ENCODE peak calls at places on chromosomes 16 and 17, in nine cellular contexts. H is neural crest cell, X is Calu3, S is AG04450, Y is MM.1S, I is LNCaP clone FGC, F is Panc1, T is foreskin keratinocyte, K is astrocyte of the cerebellum. V is an unnamed sample.

GRCh38 chr17:37813753-37814152 is 68.9 kb upstream of the HNF1B start:
- DNase-seq in H (no peak), I (no peak), T (peak), S (peak), X (no peak), Y (no peak), F (no peak), K (peak), V (no peak)

GRCh38 chr16:84117482-84117843 is 721 bp upstream of the MBTPS1 start:
- DNase-seq in I (no peak), Y (peak), T (peak), F (no peak), H (no peak), X (no peak), S (no peak), K (no peak), V (no peak)

GRCh38 chr17:77349976-77350830 is 209.4 kb downstream of the SEC14L1 start:
- DNase-seq in X (no peak), I (no peak), F (no peak), T (peak), H (no peak), S (no peak), Y (no peak), K (no peak), V (no peak)

GRCh38 chr17:45986056-45986455 is 13.0 kb upstream of the STH start:
- DNase-seq in Y (no peak), S (no peak), H (no peak), T (no peak), I (no peak), X (no peak), F (no peak), K (no peak), V (no peak)

GRCh38 chr17:81832608-81833159 is 407 bp downstream of the MCRIP1 start:
- DNase-seq in S (no peak), X (no peak), K (no peak), Y (no peak), H (peak), T (no peak), F (no peak), I (no peak), V (no peak)

GRCh38 chr17:49510059-49510719 is 15.1 kb downstream of the NGFR start:
- DNase-seq in X (no peak), Y (no peak), K (no peak), S (no peak), I (no peak), F (no peak), T (no peak), H (no peak), V (no peak)

GRCh38 chr16:27238016-27238587 is 30.5 kb downstream of the NSMCE1 start:
- DNase-seq in H (no peak), Y (no peak), K (no peak), S (no peak), T (no peak), X (no peak), I (no peak), F (no peak), V (peak)

GRCh38 chr17:12789075-12789975 is at the start of gene ARHGAP44:
- DNase-seq in Y (no peak), S (no peak), X (peak), T (peak), K (peak), F (no peak), I (peak), H (peak), V (no peak)

GRCh38 chr16:87076950-87077749 is 240.0 kb downstream of the C16orf95 start:
- DNase-seq in H (peak), I (peak), Y (peak), X (peak), S (peak), F (no peak), K (no peak), T (peak), V (no peak)

GRCh38 chr17:72764632-72765041 is 327.9 kb downstream of the SLC39A11 start:
- DNase-seq in X (no peak), I (no peak), S (peak), K (peak), H (no peak), T (peak), Y (no peak), F (no peak), V (no peak)

GRCh38 chr16:20931066-20931465 is 30.5 kb downstream of the LYRM1 start:
- DNase-seq in K (no peak), X (no peak), Y (no peak), H (no peak), T (no peak), S (no peak), I (no peak), F (no peak), V (no peak)

GRCh38 chr16:30984669-30985400 is at the start of gene HSD3B7:
- DNase-seq in S (peak), H (peak), I (peak), T (peak), F (peak), X (peak), Y (peak), K (peak), V (peak)

GRCh38 chr17:48048321-48049140 is at the start of gene NFE2L1:
- DNase-seq in T (peak), K (peak), F (peak), Y (peak), H (peak), I (peak), X (peak), S (peak), V (peak)

GRCh38 chr16:49698416-49698815 is 157.5 kb downstream of the ZNF423 start:
- DNase-seq in H (no peak), Y (no peak), F (no peak), T (no peak), S (no peak), X (no peak), K (no peak), I (no peak), V (no peak)

GRCh38 chr17:42989726-42990652 is 8.2 kb upstream of the RPL27 start:
- DNase-seq in F (no peak), S (no peak), Y (no peak), X (no peak), K (no peak), H (no peak), I (peak), T (peak), V (no peak)

GRCh38 chr17:73546770-73547345 is 97.4 kb downstream of the SDK2 start:
- DNase-seq in H (no peak), I (no peak), Y (peak), T (peak), K (no peak), S (no peak), X (peak), F (no peak), V (no peak)

GRCh38 chr17:74199306-74200092 is 4.0 kb upstream of the RPL38 start:
- DNase-seq in S (no peak), F (no peak), X (peak), K (no peak), T (no peak), H (peak), I (no peak), Y (peak), V (peak)

GRCh38 chr17:80890551-80890930 is 101.1 kb upstream of the CHMP6 start:
- DNase-seq in F (no peak), S (no peak), I (no peak), T (no peak), X (no peak), Y (no peak), K (no peak), H (no peak), V (no peak)

GRCh38 chr16:56451753-56452689 is 667 bp downstream of the OGFOD1 start:
- DNase-seq in F (no peak), Y (peak), S (no peak), X (peak), H (no peak), I (no peak), T (peak), K (no peak), V (no peak)

GRCh38 chr16:3032624-3033023 is 4.1 kb downstream of the BICDL2 start:
- DNase-seq in F (no peak), I (no peak), T (no peak), K (no peak), H (no peak), S (no peak), X (no peak), Y (no peak), V (no peak)

GRCh38 chr16:86232496-86232895 is 277.8 kb upstream of the FOXF1 start:
- DNase-seq in X (no peak), H (no peak), S (no peak), Y (no peak), F (no peak), T (no peak), I (no peak), K (no peak), V (no peak)

GRCh38 chr17:55487727-55488436 is 23.4 kb downstream of the SMIM36 start:
- DNase-seq in T (no peak), K (no peak), S (no peak), Y (no peak), H (no peak), F (no peak), X (no peak), I (no peak), V (no peak)

GRCh38 chr17:1110844-1111598 is 68.8 kb downstream of the ABR start:
- DNase-seq in Y (no peak), T (peak), H (no peak), X (peak), K (peak), S (peak), F (peak), I (no peak), V (no peak)

GRCh38 chr16:57765160-57765728 is 29.7 kb downstream of the KATNB1 start:
- DNase-seq in I (no peak), H (no peak), Y (no peak), T (no peak), S (no peak), X (no peak), K (no peak), F (no peak), V (no peak)

GRCh38 chr16:60166-60565 is 6.5 kb downstream of the SNRNP25 start:
- DNase-seq in F (no peak), T (no peak), K (no peak), H (no peak), Y (no peak), S (no peak), X (no peak), I (no peak), V (no peak)

GRCh38 chr16:49696414-49697101 is 159.4 kb downstream of the ZNF423 start:
- DNase-seq in K (no peak), S (no peak), T (no peak), Y (no peak), I (no peak), X (no peak), H (peak), F (no peak), V (no peak)

GRCh38 chr17:36884495-36885160 is 52.6 kb upstream of the LHX1 start:
- DNase-seq in I (no peak), X (no peak), K (no peak), Y (no peak), F (no peak), T (no peak), H (no peak), S (no peak), V (no peak)

GRCh38 chr17:43020030-43020621 is 2.1 kb downstream of the VAT1 start:
- DNase-seq in H (no peak), T (no peak), X (no peak), K (no peak), F (no peak), I (no peak), S (no peak), Y (no peak), V (no peak)

GRCh38 chr16:51407199-51407598 is 256.1 kb upstream of the SALL1 start:
- DNase-seq in I (no peak), Y (no peak), K (no peak), F (no peak), S (no peak), X (no peak), H (no peak), T (peak), V (no peak)

GRCh38 chr16:85329999-85330693 is 217.9 kb upstream of the CIBAR2 start:
- DNase-seq in S (no peak), I (no peak), Y (no peak), F (no peak), T (no peak), K (no peak), H (no peak), X (no peak), V (no peak)

GRCh38 chr16:69909760-69910159 is 41.4 kb upstream of the CLEC18A start:
- DNase-seq in S (no peak), H (no peak), Y (no peak), I (peak), X (no peak), T (no peak), K (no peak), F (no peak), V (no peak)

GRCh38 chr16:84700518-84701277 is 898 bp downstream of the USP10 start:
- DNase-seq in K (no peak), I (no peak), Y (peak), X (no peak), F (no peak), H (no peak), T (no peak), S (no peak), V (no peak)

GRCh38 chr16:1447965-1448364 is 3.6 kb upstream of the CCDC154 start:
- DNase-seq in T (no peak), H (no peak), I (no peak), F (no peak), S (no peak), X (no peak), K (no peak), Y (no peak), V (no peak)

GRCh38 chr16:1449201-1449788 is 4.9 kb upstream of the CCDC154 start:
- DNase-seq in F (no peak), Y (no peak), T (no peak), X (no peak), K (no peak), H (no peak), I (no peak), S (no peak), V (no peak)

GRCh38 chr16:1450218-1450617 is 5.9 kb upstream of the CCDC154 start:
- DNase-seq in S (no peak), H (no peak), I (no peak), X (no peak), F (no peak), T (no peak), K (no peak), Y (no peak), V (no peak)

GRCh38 chr16:1446296-1447080 is 2.1 kb upstream of the CCDC154 start:
- DNase-seq in K (no peak), H (no peak), T (no peak), S (no peak), X (no peak), F (no peak), Y (no peak), I (no peak), V (no peak)

DNA sequence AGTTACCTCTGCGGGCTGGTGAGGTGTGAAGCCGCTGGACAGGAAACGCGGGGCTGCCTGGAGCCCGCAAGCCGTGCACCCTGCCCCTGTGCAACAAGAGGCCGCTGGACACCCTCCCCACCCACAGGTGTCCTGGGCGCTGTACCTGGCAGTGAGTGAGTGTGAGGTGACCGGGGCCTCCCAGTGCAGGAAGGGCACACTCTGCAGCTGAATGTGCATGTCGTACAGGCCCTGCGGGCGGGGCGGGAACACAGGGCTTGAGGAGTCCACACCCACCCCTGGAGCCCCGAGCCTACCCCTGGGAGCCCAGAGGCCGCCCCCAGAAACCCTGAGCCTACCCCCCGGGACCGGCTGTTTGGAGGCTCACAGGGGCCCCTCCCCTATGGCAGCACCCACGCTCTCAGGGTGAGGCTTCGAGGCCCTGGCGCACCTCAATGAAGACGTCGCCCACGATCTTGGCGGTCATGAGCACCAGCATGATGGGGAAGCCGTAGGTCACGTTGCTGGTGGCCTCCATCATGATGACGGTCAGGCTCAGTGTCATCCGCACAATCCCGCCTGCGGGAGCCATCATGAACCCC is 4.3 kb upstream of the CCDC154 start:
- DNase-seq in T (no peak), I (no peak), X (no peak), Y (no peak), S (no peak), F (no peak), K (no peak), H (no peak), V (no peak)
- TF ChIP-seq CTCF in T (no peak), I (no peak), X (no peak), Y (no peak), S (no peak), F (no peak), K (no peak), H (no peak), V (no peak)

GRCh38 chr17:40809721-40810421 is 10.1 kb upstream of the KRT28 start:
- DNase-seq in I (no peak), S (no peak), K (no peak), X (no peak), Y (no peak), H (no peak), F (no peak), T (no peak), V (no peak)

GRCh38 chr17:40810505-40810904 is 10.7 kb upstream of the KRT28 start:
- DNase-seq in Y (no peak), T (peak), H (no peak), X (no peak), K (no peak), F (no peak), I (no peak), S (peak), V (no peak)

GRCh38 chr17:40813804-40814203 is 8.6 kb downstream of the KRT10 start:
- DNase-seq in X (no peak), I (no peak), Y (no peak), F (no peak), H (no peak), K (no peak), S (no peak), T (peak), V (no peak)

GRCh38 chr17:40815381-40815780 is 7.0 kb downstream of the KRT10 start:
- DNase-seq in X (no peak), S (no peak), I (no peak), T (no peak), K (no peak), Y (no peak), F (no peak), H (no peak), V (no peak)

GRCh38 chr17:40812639-40813038 is 9.8 kb downstream of the KRT10 start:
- DNase-seq in S (no peak), T (no peak), K (no peak), Y (no peak), F (no peak), H (no peak), X (no peak), I (no peak), V (no peak)
- TF ChIP-seq CTCF in S (no peak), T (no peak), K (no peak), Y (no peak), F (no peak), H (no peak), X (no peak), I (no peak), V (no peak)

GRCh38 chr17:66200685-66201092 is 8.8 kb upstream of the CEP112 start:
- DNase-seq in X (peak), Y (peak), K (peak), F (peak), S (peak), T (peak), I (peak), H (peak), V (no peak)
- TF ChIP-seq CTCF in X (peak), Y (peak), K (peak), F (peak), S (peak), T (peak), I (peak), H (peak), V (no peak)

GRCh38 chr17:41772218-41772585 is 14.3 kb downstream of the JUP start:
- DNase-seq in K (no peak), I (peak), T (peak), Y (no peak), X (peak), F (no peak), S (no peak), H (no peak), V (no peak)

GRCh38 chr17:41775394-41776226 is 10.9 kb downstream of the JUP start:
- DNase-seq in X (peak), S (no peak), K (no peak), I (no peak), T (peak), Y (no peak), H (peak), F (no peak), V (no peak)

GRCh38 chr17:41772586-41773189 is 13.8 kb downstream of the JUP start:
- DNase-seq in K (no peak), F (no peak), T (no peak), I (no peak), H (no peak), S (no peak), X (no peak), Y (no peak), V (no peak)

GRCh38 chr17:41773190-41773588 is 13.3 kb downstream of the JUP start:
- DNase-seq in Y (no peak), F (no peak), K (peak), T (peak), H (no peak), I (peak), S (peak), X (peak), V (no peak)

DNA sequence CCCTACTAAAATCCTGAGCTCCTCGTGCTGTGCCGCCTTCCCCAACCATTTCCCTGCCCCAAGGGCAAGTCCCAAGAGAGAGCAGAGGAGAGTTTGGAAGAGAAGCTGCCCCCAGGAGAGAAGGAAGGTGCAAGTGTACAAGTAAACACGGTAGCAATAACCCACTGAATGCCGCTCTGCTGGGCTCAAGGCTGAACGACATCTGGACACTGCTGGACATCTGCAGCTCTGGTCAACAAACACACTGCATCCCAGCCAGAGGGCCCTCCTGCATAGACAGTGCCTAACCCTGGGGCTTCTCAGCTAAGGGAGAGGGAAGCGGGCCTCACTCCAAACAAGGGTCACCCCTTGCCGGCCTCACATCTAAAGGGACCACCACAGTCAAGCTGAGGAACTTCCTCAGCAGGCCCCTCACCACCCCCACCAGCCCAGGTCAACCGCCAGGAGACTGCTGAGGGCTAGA is 12.7 kb downstream of the JUP start:
- DNase-seq in K (no peak), Y (no peak), S (no peak), H (no peak), X (no peak), F (no peak), I (no peak), T (no peak), V (no peak)
- TF ChIP-seq CTCF in K (no peak), Y (no peak), S (no peak), H (no peak), X (no peak), F (no peak), I (no peak), T (peak), V (no peak)

V was measured in omental fat pad.